ENCODE peak calls at places on chromosomes 16 and 17, in four cellular contexts. Y, V, C and A are unnamed samples.
A peak's percentile ranks its signal among the peaks of the same experiment; 100 is the strongest.

GRCh38 chr17:8664426-8665105 is 34.0 kb upstream of the MYH10 start:
- DNase-seq in Y (no peak), V (no peak), C (no peak), A (no peak)

GRCh38 chr17:7557147-7557764 is 1.3 kb upstream of the TNFSF13 start:
- DNase-seq in Y (no peak), V (no peak), C (no peak), A (no peak)

GRCh38 chr17:48596000-48596734 is 2.6 kb upstream of the HOXB5 start:
- DNase-seq in Y (no peak), V (no peak), C (no peak), A (no peak)

GRCh38 chr16:12646490-12647274 is 157.0 kb downstream of the CPPED1 start:
- DNase-seq in Y (peak; percentile 49), V (no peak), C (no peak), A (no peak)

GRCh38 chr16:64421515-64421914 is 700.3 kb downstream of the CDH11 start:
- DNase-seq in Y (no peak), V (no peak), C (no peak), A (no peak)

GRCh38 chr16:82344157-82344556 is 174.1 kb upstream of the MPHOSPH6 start:
- DNase-seq in Y (no peak), V (no peak), C (peak; percentile 4), A (no peak)

GRCh38 chr17:82358467-82359350 is at the start of gene TEX19:
- DNase-seq in Y (peak; percentile 32), V (no peak), C (no peak), A (no peak)

GRCh38 chr17:44146375-44147346 is 4.9 kb downstream of the HROB start:
- DNase-seq in Y (no peak), V (no peak), C (no peak), A (no peak)

GRCh38 chr17:38352245-38353083 is 820 bp downstream of the SOCS7 start:
- DNase-seq in Y (peak; percentile 35), V (no peak), C (no peak), A (no peak)

GRCh38 chr17:80104321-80104955 is 3.1 kb downstream of the GAA start:
- DNase-seq in Y (no peak), V (no peak), C (no peak), A (no peak)

GRCh38 chr16:88466175-88466862 is 13.2 kb downstream of the ZFPM1 start:
- DNase-seq in Y (no peak), V (no peak), C (no peak), A (no peak)

GRCh38 chr16:89845417-89845816 is 17.1 kb downstream of the SPIRE2 start:
- DNase-seq in Y (no peak), V (no peak), C (no peak), A (no peak)